ENCODE peak calls at places on chromosomes 5 and 9, in five cellular contexts. V, D, B, Q and E are unnamed samples. For H3K4me1, the result is how much of the 10 kb centered on the place peaks cover.

GRCh38 chr5:158855510-158855909 is 244.2 kb downstream of the EBF1 start:
- DNase-seq in V (no peak), B (no peak), D (no peak), Q (no peak), E (no peak)

GRCh38 chr5:161047024-161047423 is 195.0 kb upstream of the ATP10B start:
- DNase-seq in D (no peak), V (no peak), Q (no peak), B (no peak), E (no peak)

GRCh38 chr5:127351418-127351817 is 60.8 kb downstream of the MEGF10 start:
- DNase-seq in D (no peak), B (no peak), V (no peak), Q (no peak), E (no peak)

GRCh38 chr9:94586316-94586715 is 7.3 kb downstream of the FBP2 start:
- DNase-seq in V (no peak), Q (no peak), D (no peak), B (no peak), E (no peak)

GRCh38 chr5:180026320-180026719 is 45.2 kb downstream of the RNF130 start:
- DNase-seq in B (no peak), Q (no peak), V (no peak), D (peak), E (no peak)

GRCh38 chr9:71693607-71694006 is 74.7 kb downstream of the CEMIP2 start:
- DNase-seq in B (no peak), V (no peak), Q (no peak), D (no peak), E (no peak)

GRCh38 chr9:136711751-136712689 is at the start of gene DIPK1B:
- DNase-seq in Q (peak), V (no peak), B (peak), D (no peak), E (peak)

GRCh38 chr5:106459541-106459940 is 1211.2 kb downstream of the EFNA5 start:
- DNase-seq in Q (no peak), B (no peak), V (no peak), D (no peak), E (no peak)

GRCh38 chr9:131986089-131986488 is 93.6 kb downstream of the MED27 start:
- DNase-seq in Q (no peak), V (no peak), D (no peak), B (no peak), E (no peak)

GRCh38 chr5:106392766-106393165 is 1278.0 kb downstream of the EFNA5 start:
- DNase-seq in B (no peak), D (peak), V (no peak), Q (no peak), E (no peak)

GRCh38 chr9:84513473-84513872 is 156.1 kb upstream of the NTRK2 start:
- DNase-seq in D (no peak), V (no peak), B (no peak), Q (no peak), E (no peak)

GRCh38 chr9:71761938-71762353 is 6.4 kb downstream of the CEMIP2 start:
- DNase-seq in Q (no peak), V (no peak), D (no peak), B (no peak), E (no peak)

GRCh38 chr9:119773823-119774222 is 404.6 kb upstream of the BRINP1 start:
- DNase-seq in Q (no peak), D (no peak), B (no peak), V (no peak), E (no peak)

GRCh38 chr5:79020861-79021561 is 35.9 kb upstream of the ARSB start:
- DNase-seq in D (peak), B (peak), V (peak), Q (peak), E (peak)

GRCh38 chr9:110115341-110115820 is 92.6 kb downstream of the C9orf152 start:
- DNase-seq in B (no peak), Q (no peak), V (no peak), D (peak), E (peak)

GRCh38 chr9:69078581-69078980 is 43.0 kb downstream of the FXN start:
- DNase-seq in B (no peak), D (no peak), V (no peak), Q (no peak), E (peak)

GRCh38 chr5:154611341-154611767 is 133.3 kb upstream of the HAND1 start:
- DNase-seq in B (no peak), Q (peak), D (peak), V (no peak), E (peak)

GRCh38 chr5:178068293-178068692 is 45.0 kb upstream of the N4BP3 start:
- DNase-seq in Q (no peak), D (no peak), V (no peak), B (no peak), E (no peak)

GRCh38 chr5:33850100-33850594 is 41.6 kb downstream of the ADAMTS12 start:
- DNase-seq in B (no peak), V (no peak), D (peak), Q (peak), E (peak)

GRCh38 chr9:72858089-72858912 is 94.6 kb downstream of the ALDH1A1 start:
- DNase-seq in V (no peak), B (no peak), Q (no peak), D (no peak), E (peak)

GRCh38 chr9:135078361-135078821 is 9.1 kb upstream of the OLFM1 start:
- DNase-seq in Q (peak), D (no peak), B (no peak), V (no peak), E (no peak)

GRCh38 chr5:177312649-177313181 is 1.0 kb upstream of the MXD3 start:
- DNase-seq in V (peak), B (no peak), Q (peak), D (no peak), E (no peak)

GRCh38 chr9:14133394-14133793 is 180.5 kb downstream of the NFIB start:
- DNase-seq in Q (no peak), D (no peak), B (no peak), V (no peak), E (no peak)

GRCh38 chr9:120917285-120917684 is 9.3 kb downstream of the TRAF1 start:
- DNase-seq in D (no peak), Q (no peak), B (no peak), V (no peak), E (no peak)
- H3K4me1 ChIP-seq in D (under half), Q (under half), B (under half), V (under half), E (under half)

DNA sequence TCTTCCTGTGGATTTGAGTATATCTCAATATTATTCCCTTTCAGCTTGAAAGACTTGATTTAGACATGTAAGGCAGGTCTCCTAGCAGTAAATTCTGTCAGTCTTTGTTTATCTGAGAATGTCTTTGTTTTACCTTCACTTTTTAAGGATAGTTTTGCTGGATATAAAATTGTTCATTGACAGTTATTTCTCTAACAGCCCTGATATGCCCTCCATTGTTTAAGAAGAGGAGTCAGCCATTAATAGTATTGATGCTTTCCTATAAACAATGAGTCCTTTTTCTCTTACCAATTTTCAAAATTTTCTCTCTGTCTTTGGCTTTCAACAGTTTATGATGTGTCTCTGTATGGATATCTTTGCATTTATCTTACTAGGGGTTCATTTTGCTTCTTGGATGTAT is 163.5 kb upstream of the ANKRD55 start:
- DNase-seq in Q (no peak), D (no peak), V (no peak), B (no peak), E (no peak)
- H3K9ac ChIP-seq in Q (no peak), D (no peak), V (no peak), B (no peak), E (no peak)

DNA sequence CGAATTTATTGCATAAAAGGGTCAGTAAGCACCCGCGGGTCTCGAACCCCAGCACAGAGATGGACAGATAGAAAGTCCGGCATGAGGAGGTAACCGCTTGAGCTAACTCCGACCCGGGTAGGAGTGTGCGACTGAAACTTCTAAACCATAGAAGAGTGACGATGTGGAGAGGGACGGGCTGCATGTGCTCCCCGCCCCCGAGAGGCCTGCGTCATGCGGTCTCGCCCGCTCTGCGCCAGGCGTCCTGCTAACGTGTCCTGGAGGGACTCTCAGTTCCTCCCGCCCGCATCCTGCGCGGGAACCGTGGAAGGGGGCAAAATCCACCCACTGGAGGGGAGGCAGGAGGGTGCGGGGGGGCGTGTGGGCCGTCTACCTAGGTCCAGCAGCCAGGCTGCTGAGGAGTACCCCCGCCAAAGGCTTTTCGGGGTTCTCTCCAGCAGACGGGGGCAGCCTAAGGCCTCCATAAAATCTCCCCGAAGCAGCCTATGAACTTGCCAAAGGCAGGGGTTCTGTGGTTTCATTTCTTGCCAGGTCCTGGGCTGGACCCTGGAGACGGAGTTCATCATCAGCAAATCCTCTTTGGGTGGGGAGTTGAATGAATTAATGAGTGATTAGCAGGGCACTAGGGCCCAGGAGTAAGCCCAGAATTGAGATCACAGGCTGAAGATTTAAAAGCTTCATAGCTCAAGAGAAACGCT is 51.8 kb downstream of the TGFBI start:
- DNase-seq in V (peak), B (peak), Q (peak), D (peak), E (peak)
- H3K4me3 ChIP-seq in V (peak), B (peak), Q (peak), D (peak), E (peak)

GRCh38 chr5:150781706-150782614 is 3.4 kb downstream of the SMIM3 start:
- DNase-seq in B (no peak), Q (peak), V (no peak), D (peak), E (peak)

GRCh38 chr5:150782850-150783249 is 4.3 kb downstream of the SMIM3 start:
- DNase-seq in B (no peak), Q (no peak), V (no peak), D (no peak), E (no peak)

GRCh38 chr5:150779397-150780179 is 1.0 kb downstream of the SMIM3 start:
- DNase-seq in D (peak), V (no peak), B (no peak), Q (peak), E (peak)

GRCh38 chr5:150780180-150780692 is 1.7 kb downstream of the SMIM3 start:
- DNase-seq in B (no peak), V (no peak), D (peak), Q (no peak), E (peak)

DNA sequence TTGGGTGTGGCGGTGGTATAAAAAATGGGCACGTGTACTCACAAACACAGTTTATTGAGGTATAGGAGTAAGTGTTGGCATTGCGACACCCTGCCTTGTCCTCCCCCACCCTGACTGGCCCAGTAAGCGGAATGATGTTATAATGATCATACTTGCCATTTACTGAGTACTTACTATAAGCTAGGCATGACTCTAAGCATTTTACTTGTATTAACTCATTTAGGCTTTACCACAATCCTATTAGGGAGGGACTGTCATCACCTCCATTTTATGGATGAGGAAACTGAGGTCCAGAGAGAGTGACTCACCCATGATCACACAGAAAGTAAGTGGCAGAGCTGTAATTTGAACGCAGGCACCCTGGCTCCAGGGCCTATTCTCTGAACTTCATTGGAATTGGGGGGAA is 2.3 kb downstream of the SMIM3 start:
- DNase-seq in Q (no peak), D (peak), V (no peak), B (no peak), E (peak)
- H3K4me1 ChIP-seq in Q (under half), D (under half), V (half or more), B (under half), E (half or more)

GRCh38 chr9:111572945-111573604 is 26.4 kb downstream of the PTGR1 start:
- DNase-seq in B (no peak), Q (no peak), V (no peak), D (peak), E (peak)
- H3K9ac ChIP-seq in B (no peak), Q (no peak), V (no peak), D (no peak), E (no peak)

GRCh38 chr5:93611510-93611899 is 28.5 kb downstream of the NR2F1 start:
- DNase-seq in V (no peak), B (no peak), Q (no peak), D (no peak), E (no peak)
- H3K4me3 ChIP-seq in V (peak), B (peak), Q (peak), D (peak), E (peak)

GRCh38 chr5:151810907-151811306 is 39.2 kb downstream of the G3BP1 start:
- DNase-seq in D (peak), Q (no peak), V (no peak), B (no peak), E (no peak)

GRCh38 chr5:151810449-151810848 is 38.7 kb downstream of the G3BP1 start:
- DNase-seq in B (no peak), V (no peak), Q (no peak), D (peak), E (no peak)

GRCh38 chr5:151812757-151813309 is 41.1 kb downstream of the G3BP1 start:
- DNase-seq in V (no peak), D (peak), B (no peak), Q (no peak), E (peak)

GRCh38 chr5:151811593-151812321 is 40.0 kb downstream of the G3BP1 start:
- DNase-seq in B (no peak), D (peak), V (no peak), Q (no peak), E (no peak)

DNA sequence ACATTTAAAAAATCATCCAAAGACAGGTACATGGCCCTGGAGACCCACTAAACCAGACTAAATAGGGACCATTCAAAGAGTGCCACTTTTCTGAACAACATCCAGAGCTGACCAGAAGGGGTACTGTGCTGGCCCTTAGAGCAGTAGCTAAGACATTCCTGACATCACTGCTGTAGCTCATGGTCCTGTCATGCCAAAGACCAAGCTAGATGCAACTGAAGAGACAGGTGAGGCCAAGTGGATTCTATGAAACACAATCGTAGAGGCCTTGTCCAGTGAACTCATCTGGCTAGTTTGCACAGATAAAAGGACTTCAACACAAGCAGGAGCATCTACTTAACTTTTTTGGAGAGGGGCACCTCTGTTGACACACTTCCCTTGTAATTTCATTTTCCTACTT is 43.3 kb downstream of the G3BP1 start:
- DNase-seq in V (no peak), Q (no peak), D (no peak), B (no peak), E (no peak)
- H3K4me1 ChIP-seq in V (under half), Q (under half), D (under half), B (under half), E (half or more)

GRCh38 chr5:35856186-35857003 is at the start of gene IL7R:
- DNase-seq in B (no peak), D (peak), V (no peak), Q (no peak), E (no peak)

GRCh38 chr5:35855221-35855620 is 1.5 kb upstream of the IL7R start:
- DNase-seq in Q (no peak), D (no peak), V (no peak), B (no peak), E (no peak)

GRCh38 chr5:35859101-35859661 is 2.5 kb downstream of the IL7R start:
- DNase-seq in Q (no peak), D (peak), B (peak), V (no peak), E (no peak)

GRCh38 chr5:35857606-35858205 is 1.0 kb downstream of the IL7R start:
- DNase-seq in D (peak), V (no peak), Q (no peak), B (no peak), E (peak)

GRCh38 chr5:35857004-35857345 is 284 bp downstream of the IL7R start:
- DNase-seq in D (no peak), B (no peak), Q (no peak), V (no peak), E (no peak)
- H3K9ac ChIP-seq in D (peak), B (no peak), Q (no peak), V (no peak), E (peak)

GRCh38 chr9:98085058-98085457 is 28.5 kb downstream of the NANS start:
- DNase-seq in D (no peak), B (no peak), V (no peak), Q (no peak), E (no peak)

GRCh38 chr9:98086461-98086860 is 29.9 kb downstream of the NANS start:
- DNase-seq in B (no peak), Q (no peak), D (no peak), V (no peak), E (no peak)

GRCh38 chr9:98085955-98086354 is 29.4 kb downstream of the NANS start:
- DNase-seq in V (no peak), D (no peak), B (peak), Q (peak), E (no peak)

GRCh38 chr9:98084396-98084795 is 27.9 kb downstream of the NANS start:
- DNase-seq in B (no peak), Q (no peak), V (no peak), D (no peak), E (no peak)

GRCh38 chr9:98087420-98088354 is 31.2 kb downstream of the NANS start:
- DNase-seq in Q (peak), B (peak), D (peak), V (no peak), E (peak)
- H3K4me3 ChIP-seq in Q (no peak), B (no peak), D (peak), V (no peak), E (peak)

GRCh38 chr5:169219961-169220360 is 81.0 kb downstream of the SLIT3 start:
- DNase-seq in B (no peak), D (no peak), V (no peak), Q (no peak), E (no peak)
- H3K4me1 ChIP-seq in B (under half), D (under half), V (under half), Q (under half), E (under half)